ENCODE peak calls at places on chromosomes 2 and 18, in six cellular contexts. S is A549, P is K562, X is H1, D is endothelial cell of umbilical vein, C is HepG2. T is an unnamed sample.

GRCh38 chr2:210318891-210319290 is 3.9 kb upstream of the MYL1 start:
- DNase-seq in C (no peak), X (no peak), S (no peak), P (no peak), D (no peak), T (no peak)

GRCh38 chr2:29314816-29315571 is 199.8 kb downstream of the CLIP4 start:
- DNase-seq in D (no peak), C (no peak), X (no peak), S (no peak), P (no peak), T (peak)

GRCh38 chr2:220555961-220556360 is 928.5 kb downstream of the SLC4A3 start:
- DNase-seq in C (no peak), S (peak), X (no peak), P (no peak), D (no peak), T (no peak)

GRCh38 chr2:133486706-133487305 is 81.5 kb downstream of the NCKAP5 start:
- DNase-seq in X (no peak), C (no peak), S (no peak), D (peak), P (no peak), T (no peak)

GRCh38 chr18:55018602-55019001 is 59.3 kb upstream of the CCDC68 start:
- DNase-seq in S (no peak), P (no peak), D (peak), X (no peak), C (no peak), T (no peak)

GRCh38 chr2:23900927-23901322 is 26.0 kb downstream of the ATAD2B start:
- DNase-seq in P (peak), D (peak), C (peak), X (no peak), S (peak), T (peak)

GRCh38 chr2:239386872-239387445 is 13.9 kb downstream of the HDAC4 start:
- DNase-seq in P (no peak), C (no peak), D (no peak), X (no peak), S (no peak), T (no peak)

GRCh38 chr2:16014041-16014787 is 73.9 kb downstream of the MYCN start:
- DNase-seq in D (no peak), C (no peak), P (no peak), X (no peak), S (no peak), T (no peak)

GRCh38 chr2:227214622-227215041 is 50.2 kb downstream of the COL4A3 start:
- DNase-seq in P (no peak), X (no peak), S (peak), C (no peak), D (no peak), T (no peak)

GRCh38 chr2:160411167-160411566 is 82.4 kb downstream of the RBMS1 start:
- DNase-seq in S (no peak), D (peak), C (no peak), X (no peak), P (no peak), T (peak)

GRCh38 chr18:28159055-28159454 is 17.9 kb downstream of the CDH2 start:
- DNase-seq in S (no peak), X (no peak), C (no peak), D (no peak), P (no peak), T (no peak)

GRCh38 chr2:180352620-180353019 is 345.5 kb upstream of the CWC22 start:
- DNase-seq in P (no peak), X (no peak), D (no peak), C (no peak), S (no peak), T (no peak)

GRCh38 chr2:161116463-161116960 is 43.7 kb upstream of the TANK start:
- DNase-seq in S (no peak), P (no peak), D (no peak), X (no peak), C (no peak), T (peak)

GRCh38 chr2:231411871-231412615 is 16.5 kb downstream of the B3GNT7 start:
- DNase-seq in D (peak), C (peak), S (peak), P (no peak), X (peak), T (peak)

GRCh38 chr2:166333809-166334208 is 41.9 kb downstream of the SCN9A start:
- DNase-seq in C (no peak), D (no peak), X (no peak), P (no peak), S (no peak), T (no peak)

GRCh38 chr2:160703648-160704585 is 210.3 kb upstream of the RBMS1 start:
- DNase-seq in C (no peak), D (no peak), X (no peak), P (no peak), S (no peak), T (peak)

GRCh38 chr2:26974352-26974751 is 3.9 kb downstream of the MAPRE3 start:
- DNase-seq in P (peak), S (no peak), C (no peak), D (no peak), X (no peak), T (no peak)

GRCh38 chr18:63848159-63848558 is 39.3 kb upstream of the SERPINB2 start:
- DNase-seq in C (peak), S (peak), X (no peak), D (peak), P (peak), T (peak)

GRCh38 chr2:104378853-104379374 is 475.0 kb upstream of the POU3F3 start:
- DNase-seq in C (peak), D (no peak), S (peak), X (peak), P (peak), T (peak)
- TF ChIP-seq MAX in C (no peak), D (no peak), S (no peak), X (no peak), P (no peak), T (no peak)

DNA sequence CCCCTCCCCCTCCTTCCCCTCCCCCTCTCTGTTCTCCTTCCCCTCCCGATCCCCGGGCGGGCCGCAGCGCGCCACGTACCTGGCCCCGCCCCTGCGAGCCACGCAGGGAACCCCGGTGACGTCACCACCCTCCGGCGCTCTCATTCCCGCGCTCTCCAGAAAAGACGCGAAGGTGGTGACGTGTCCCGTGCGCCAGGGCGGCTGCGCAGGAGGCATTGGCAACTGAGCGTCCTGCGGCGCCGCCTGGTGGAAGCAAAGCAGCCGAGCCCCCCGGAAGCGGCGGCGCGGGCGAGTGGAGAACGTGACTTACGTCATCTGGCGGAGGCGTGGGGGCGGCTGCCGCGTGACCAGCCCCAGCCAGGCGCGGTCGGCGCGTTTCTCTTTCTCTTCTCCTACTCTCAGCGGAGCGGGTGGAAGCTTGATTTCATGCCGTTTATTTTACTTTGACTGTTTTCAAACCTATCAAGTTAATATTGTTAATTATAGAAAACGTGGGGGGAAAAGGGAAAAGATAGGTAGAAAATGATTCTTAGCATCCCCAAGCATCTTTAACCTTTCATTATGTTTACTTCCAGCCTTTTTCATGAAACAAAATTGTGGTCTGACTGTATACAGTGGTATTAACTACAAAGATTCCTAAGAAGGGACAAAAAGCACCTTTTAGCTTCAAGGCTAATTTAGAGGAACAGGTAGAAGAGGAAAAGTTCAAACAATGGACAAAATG is 48.1 kb downstream of the C2orf42 start:
- DNase-seq in X (peak), P (peak), C (peak), S (peak), D (peak), T (peak)
- TF ChIP-seq POLR2A in X (no peak), P (peak), C (no peak), S (peak), D (no peak), T (peak)

GRCh38 chr18:56257215-56257614 is 381.2 kb downstream of the TXNL1 start:
- DNase-seq in S (peak), P (no peak), D (peak), C (no peak), X (no peak), T (no peak)
- TF ChIP-seq CTCF in S (no peak), P (no peak), D (no peak), C (no peak), X (no peak), T (no peak)

GRCh38 chr2:45898819-45899218 is 247.3 kb downstream of the PRKCE start:
- DNase-seq in S (no peak), D (peak), C (no peak), P (no peak), X (no peak), T (no peak)
- TF ChIP-seq MAX in S (no peak), D (no peak), C (no peak), P (no peak), X (no peak), T (no peak)

GRCh38 chr2:9843229-9844035 is at the start of gene TAF1B:
- DNase-seq in S (peak), P (peak), D (peak), C (peak), X (peak), T (peak)
- TF ChIP-seq POLR2A in S (peak), P (peak), D (peak), C (peak), X (peak), T (peak)

GRCh38 chr2:135162377-135162776 is 110.3 kb downstream of the RAB3GAP1 start:
- DNase-seq in D (no peak), X (no peak), P (no peak), C (no peak), S (no peak), T (no peak)
- TF ChIP-seq CTCF in D (no peak), X (no peak), P (no peak), C (no peak), S (no peak), T (no peak)

DNA sequence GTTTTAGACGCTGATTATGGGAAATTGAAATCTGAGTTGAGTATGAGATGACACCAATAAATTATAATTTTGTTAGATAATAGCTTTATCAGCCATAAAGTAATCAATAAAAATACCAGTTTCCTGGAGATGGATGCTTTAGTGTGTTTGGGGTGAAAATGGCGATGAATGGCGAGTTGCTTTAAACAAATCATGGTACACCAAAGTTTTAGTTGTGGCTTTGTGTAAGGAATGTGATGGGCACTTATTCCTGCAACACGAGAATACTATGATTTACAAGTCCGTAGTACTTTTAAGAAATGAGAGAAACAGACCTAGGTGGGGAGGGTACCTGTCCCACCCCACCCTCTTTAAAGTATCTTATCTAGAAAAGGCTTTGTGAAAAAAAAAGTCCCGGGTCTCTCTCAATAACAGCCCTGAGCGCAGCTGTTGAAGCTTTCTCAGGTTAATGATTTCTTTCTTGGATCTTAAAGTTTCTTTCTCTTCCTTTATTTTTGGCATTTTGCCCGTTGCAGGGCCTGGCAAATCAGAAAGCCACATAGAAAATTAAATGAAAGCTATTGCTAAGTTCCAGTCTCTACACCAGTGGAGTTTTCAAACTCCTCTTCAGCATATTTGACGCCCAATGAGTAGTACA is 1.5 kb upstream of the RRM2 start:
- DNase-seq in P (no peak), X (no peak), D (no peak), C (peak), S (peak), T (peak)
- TF ChIP-seq MAX in P (no peak), X (no peak), D (no peak), C (no peak), S (no peak), T (no peak)

DNA sequence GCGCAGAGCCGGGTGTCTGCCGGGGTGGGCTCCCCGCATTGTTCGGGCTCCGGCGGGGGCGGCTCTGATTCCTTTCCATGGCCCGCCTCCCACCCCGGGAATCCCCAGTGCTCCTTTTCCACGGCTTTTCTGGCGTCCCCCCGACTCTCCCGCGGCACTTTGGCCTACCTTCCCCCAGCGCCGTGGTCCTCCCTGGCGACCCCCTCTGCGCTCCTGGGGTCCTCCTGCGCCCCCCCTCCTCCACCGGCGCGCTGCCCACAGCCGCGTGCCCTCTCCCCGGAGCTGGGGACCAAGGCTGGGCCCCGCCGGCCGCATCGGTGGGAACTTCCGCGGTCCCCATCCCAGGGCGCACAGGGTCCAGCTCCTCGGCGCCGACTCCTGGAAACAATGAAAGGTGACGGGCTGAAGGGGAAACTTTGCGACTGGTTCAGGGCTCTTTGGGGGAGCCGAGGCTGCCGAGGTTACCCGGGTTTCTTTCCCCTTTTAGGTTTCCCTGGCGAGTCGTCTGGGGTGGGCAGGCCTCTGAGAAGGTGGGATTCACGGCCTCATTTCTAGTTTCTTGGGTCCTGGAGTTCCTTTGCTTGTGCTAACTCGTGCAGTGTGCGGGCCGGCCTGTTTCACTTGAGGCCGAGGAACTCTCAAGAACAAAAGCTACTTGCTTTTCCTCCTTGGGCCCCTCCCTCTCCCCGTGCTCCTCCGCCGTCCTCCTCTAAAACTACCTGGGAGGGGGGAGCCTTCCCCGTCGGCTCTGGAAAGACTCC is 2.2 kb downstream of the TGIF1 start:
- DNase-seq in D (peak), P (peak), S (peak), C (no peak), X (no peak), T (peak)
- TF ChIP-seq POLR2A in D (no peak), P (no peak), S (no peak), C (no peak), X (peak), T (no peak)

T was measured in NB4.